ENCODE peak calls at places on chromosomes 13 and 19, in seven cellular contexts. One of them, this sample, is unnamed.

GRCh38 chr13:45623516-45624090 is 8.1 kb upstream of the ERICH6B start:
- DNase-seq in WTC11: no peak
- DNase-seq in stimulated activated CD8-positive, alpha-beta memory T cell treated with anti-CD3 and anti-CD28 coated beads, Interleukin-12 subunit alpha, Interleukin-12 subunit beta, amount 100 ng/mL, for 4 hours: no peak
- DNase-seq in NCI-H69: peak; percentile 6
- DNase-seq in SHP77 treated with DMSO at 0.1 percent for 48 hours: no peak
- DNase-seq in SK-N-DZ: peak; percentile 44
- DNase-seq in progenitor cell of endocrine pancreas: no peak
- DNase-seq in this sample: peak; percentile 19

GRCh38 chr13:52127378-52127777 is 1.5 kb downstream of the NEK5 start:
- DNase-seq in WTC11: no peak
- DNase-seq in stimulated activated CD8-positive, alpha-beta memory T cell treated with anti-CD3 and anti-CD28 coated beads, Interleukin-12 subunit alpha, Interleukin-12 subunit beta, amount 100 ng/mL, for 4 hours: no peak
- DNase-seq in NCI-H69: no peak
- DNase-seq in SHP77 treated with DMSO at 0.1 percent for 48 hours: no peak
- DNase-seq in SK-N-DZ: peak; percentile 7
- DNase-seq in progenitor cell of endocrine pancreas: no peak
- DNase-seq in this sample: no peak

GRCh38 chr19:17281391-17282304 is at the start of gene ANKLE1:
- DNase-seq in WTC11: peak; percentile 68
- DNase-seq in stimulated activated CD8-positive, alpha-beta memory T cell treated with anti-CD3 and anti-CD28 coated beads, Interleukin-12 subunit alpha, Interleukin-12 subunit beta, amount 100 ng/mL, for 4 hours: peak; percentile 6
- DNase-seq in NCI-H69: peak; percentile 51
- DNase-seq in SHP77 treated with DMSO at 0.1 percent for 48 hours: no peak
- DNase-seq in SK-N-DZ: no peak
- DNase-seq in progenitor cell of endocrine pancreas: no peak
- DNase-seq in this sample: no peak

GRCh38 chr19:50779504-50780457 is 9.5 kb downstream of the GPR32 start:
- DNase-seq in WTC11: no peak
- DNase-seq in stimulated activated CD8-positive, alpha-beta memory T cell treated with anti-CD3 and anti-CD28 coated beads, Interleukin-12 subunit alpha, Interleukin-12 subunit beta, amount 100 ng/mL, for 4 hours: no peak
- DNase-seq in NCI-H69: peak; percentile 63
- DNase-seq in SHP77 treated with DMSO at 0.1 percent for 48 hours: no peak
- DNase-seq in SK-N-DZ: no peak
- DNase-seq in progenitor cell of endocrine pancreas: no peak
- DNase-seq in this sample: no peak

GRCh38 chr19:18322318-18322758 is 538 bp downstream of the LSM4 start:
- DNase-seq in WTC11: peak; percentile 63
- DNase-seq in stimulated activated CD8-positive, alpha-beta memory T cell treated with anti-CD3 and anti-CD28 coated beads, Interleukin-12 subunit alpha, Interleukin-12 subunit beta, amount 100 ng/mL, for 4 hours: no peak
- DNase-seq in NCI-H69: peak; percentile 69
- DNase-seq in SHP77 treated with DMSO at 0.1 percent for 48 hours: no peak
- DNase-seq in SK-N-DZ: peak; percentile 59
- DNase-seq in progenitor cell of endocrine pancreas: no peak
- DNase-seq in this sample: peak; percentile 74

GRCh38 chr13:73299787-73300186 is 241.0 kb downstream of the KLF5 start:
- DNase-seq in WTC11: no peak
- DNase-seq in stimulated activated CD8-positive, alpha-beta memory T cell treated with anti-CD3 and anti-CD28 coated beads, Interleukin-12 subunit alpha, Interleukin-12 subunit beta, amount 100 ng/mL, for 4 hours: no peak
- DNase-seq in NCI-H69: no peak
- DNase-seq in SHP77 treated with DMSO at 0.1 percent for 48 hours: no peak
- DNase-seq in SK-N-DZ: no peak
- DNase-seq in progenitor cell of endocrine pancreas: no peak
- DNase-seq in this sample: no peak

GRCh38 chr19:43534811-43535761 is 2.1 kb downstream of the ZNF575 start:
- DNase-seq in WTC11: peak; percentile 92
- DNase-seq in stimulated activated CD8-positive, alpha-beta memory T cell treated with anti-CD3 and anti-CD28 coated beads, Interleukin-12 subunit alpha, Interleukin-12 subunit beta, amount 100 ng/mL, for 4 hours: no peak
- DNase-seq in NCI-H69: peak; percentile 50
- DNase-seq in SHP77 treated with DMSO at 0.1 percent for 48 hours: peak; percentile 42
- DNase-seq in SK-N-DZ: peak; percentile 14
- DNase-seq in progenitor cell of endocrine pancreas: peak; percentile 49
- DNase-seq in this sample: peak; percentile 35

GRCh38 chr19:39430675-39431593 is 4.8 kb downstream of the RPS16 start:
- DNase-seq in WTC11: no peak
- DNase-seq in stimulated activated CD8-positive, alpha-beta memory T cell treated with anti-CD3 and anti-CD28 coated beads, Interleukin-12 subunit alpha, Interleukin-12 subunit beta, amount 100 ng/mL, for 4 hours: peak; percentile 20
- DNase-seq in NCI-H69: no peak
- DNase-seq in SHP77 treated with DMSO at 0.1 percent for 48 hours: peak; percentile 76
- DNase-seq in SK-N-DZ: no peak
- DNase-seq in progenitor cell of endocrine pancreas: no peak
- DNase-seq in this sample: peak; percentile 71

GRCh38 chr13:87094646-87095045 is 576.5 kb upstream of the SLITRK5 start:
- DNase-seq in WTC11: no peak
- DNase-seq in stimulated activated CD8-positive, alpha-beta memory T cell treated with anti-CD3 and anti-CD28 coated beads, Interleukin-12 subunit alpha, Interleukin-12 subunit beta, amount 100 ng/mL, for 4 hours: no peak
- DNase-seq in NCI-H69: no peak
- DNase-seq in SHP77 treated with DMSO at 0.1 percent for 48 hours: no peak
- DNase-seq in SK-N-DZ: no peak
- DNase-seq in progenitor cell of endocrine pancreas: no peak
- DNase-seq in this sample: no peak

GRCh38 chr19:46410205-46411087 is 2.9 kb downstream of the CCDC8 start:
- DNase-seq in WTC11: no peak
- DNase-seq in stimulated activated CD8-positive, alpha-beta memory T cell treated with anti-CD3 and anti-CD28 coated beads, Interleukin-12 subunit alpha, Interleukin-12 subunit beta, amount 100 ng/mL, for 4 hours: no peak
- DNase-seq in NCI-H69: no peak
- DNase-seq in SHP77 treated with DMSO at 0.1 percent for 48 hours: no peak
- DNase-seq in SK-N-DZ: no peak
- DNase-seq in progenitor cell of endocrine pancreas: no peak
- DNase-seq in this sample: no peak

GRCh38 chr19:42360787-42361544 is 29.1 kb downstream of the CNFN start:
- DNase-seq in WTC11: peak; percentile 79
- DNase-seq in stimulated activated CD8-positive, alpha-beta memory T cell treated with anti-CD3 and anti-CD28 coated beads, Interleukin-12 subunit alpha, Interleukin-12 subunit beta, amount 100 ng/mL, for 4 hours: no peak
- DNase-seq in NCI-H69: peak; percentile 23
- DNase-seq in SHP77 treated with DMSO at 0.1 percent for 48 hours: no peak
- DNase-seq in SK-N-DZ: no peak
- DNase-seq in progenitor cell of endocrine pancreas: no peak
- DNase-seq in this sample: no peak

GRCh38 chr19:33641261-33641660 is 19.5 kb downstream of the CHST8 start:
- DNase-seq in WTC11: no peak
- DNase-seq in stimulated activated CD8-positive, alpha-beta memory T cell treated with anti-CD3 and anti-CD28 coated beads, Interleukin-12 subunit alpha, Interleukin-12 subunit beta, amount 100 ng/mL, for 4 hours: no peak
- DNase-seq in NCI-H69: no peak
- DNase-seq in SHP77 treated with DMSO at 0.1 percent for 48 hours: no peak
- DNase-seq in SK-N-DZ: no peak
- DNase-seq in progenitor cell of endocrine pancreas: no peak
- DNase-seq in this sample: no peak

GRCh38 chr13:45473627-45474026 is 8.9 kb downstream of the COG3 start:
- DNase-seq in WTC11: no peak
- DNase-seq in stimulated activated CD8-positive, alpha-beta memory T cell treated with anti-CD3 and anti-CD28 coated beads, Interleukin-12 subunit alpha, Interleukin-12 subunit beta, amount 100 ng/mL, for 4 hours: no peak
- DNase-seq in NCI-H69: peak; percentile 1
- DNase-seq in SHP77 treated with DMSO at 0.1 percent for 48 hours: no peak
- DNase-seq in SK-N-DZ: peak; percentile 31
- DNase-seq in progenitor cell of endocrine pancreas: no peak
- DNase-seq in this sample: peak; percentile 43

GRCh38 chr19:21117041-21117907 is 24.6 kb upstream of the ZNF431 start:
- DNase-seq in WTC11: no peak
- DNase-seq in stimulated activated CD8-positive, alpha-beta memory T cell treated with anti-CD3 and anti-CD28 coated beads, Interleukin-12 subunit alpha, Interleukin-12 subunit beta, amount 100 ng/mL, for 4 hours: no peak
- DNase-seq in NCI-H69: no peak
- DNase-seq in SHP77 treated with DMSO at 0.1 percent for 48 hours: no peak
- DNase-seq in SK-N-DZ: no peak
- DNase-seq in progenitor cell of endocrine pancreas: no peak
- DNase-seq in this sample: no peak

GRCh38 chr13:48000559-48001126 is 430 bp downstream of the SUCLA2 start:
- DNase-seq in WTC11: peak; percentile 35
- DNase-seq in stimulated activated CD8-positive, alpha-beta memory T cell treated with anti-CD3 and anti-CD28 coated beads, Interleukin-12 subunit alpha, Interleukin-12 subunit beta, amount 100 ng/mL, for 4 hours: no peak
- DNase-seq in NCI-H69: peak; percentile 28
- DNase-seq in SHP77 treated with DMSO at 0.1 percent for 48 hours: no peak
- DNase-seq in SK-N-DZ: no peak
- DNase-seq in progenitor cell of endocrine pancreas: no peak
- DNase-seq in this sample: no peak

GRCh38 chr19:4369888-4370260 is 26.5 kb downstream of the MPND start:
- DNase-seq in WTC11: peak; percentile 63
- DNase-seq in stimulated activated CD8-positive, alpha-beta memory T cell treated with anti-CD3 and anti-CD28 coated beads, Interleukin-12 subunit alpha, Interleukin-12 subunit beta, amount 100 ng/mL, for 4 hours: peak; percentile 60
- DNase-seq in NCI-H69: no peak
- DNase-seq in SHP77 treated with DMSO at 0.1 percent for 48 hours: no peak
- DNase-seq in SK-N-DZ: no peak
- DNase-seq in progenitor cell of endocrine pancreas: no peak
- DNase-seq in this sample: no peak

GRCh38 chr19:45528744-45529453 is 21.6 kb downstream of the VASP start:
- DNase-seq in WTC11: peak; percentile 91
- DNase-seq in stimulated activated CD8-positive, alpha-beta memory T cell treated with anti-CD3 and anti-CD28 coated beads, Interleukin-12 subunit alpha, Interleukin-12 subunit beta, amount 100 ng/mL, for 4 hours: no peak
- DNase-seq in NCI-H69: peak; percentile 94
- DNase-seq in SHP77 treated with DMSO at 0.1 percent for 48 hours: no peak
- DNase-seq in SK-N-DZ: no peak
- DNase-seq in progenitor cell of endocrine pancreas: peak; percentile 49
- DNase-seq in this sample: no peak

GRCh38 chr13:33328691-33329090 is 43.1 kb upstream of the STARD13 start:
- DNase-seq in WTC11: no peak
- DNase-seq in stimulated activated CD8-positive, alpha-beta memory T cell treated with anti-CD3 and anti-CD28 coated beads, Interleukin-12 subunit alpha, Interleukin-12 subunit beta, amount 100 ng/mL, for 4 hours: no peak
- DNase-seq in NCI-H69: peak; percentile 13
- DNase-seq in SHP77 treated with DMSO at 0.1 percent for 48 hours: no peak
- DNase-seq in SK-N-DZ: no peak
- DNase-seq in progenitor cell of endocrine pancreas: no peak
- DNase-seq in this sample: no peak

GRCh38 chr19:28514166-28514565 is 698.8 kb downstream of the UQCRFS1 start:
- DNase-seq in WTC11: no peak
- DNase-seq in stimulated activated CD8-positive, alpha-beta memory T cell treated with anti-CD3 and anti-CD28 coated beads, Interleukin-12 subunit alpha, Interleukin-12 subunit beta, amount 100 ng/mL, for 4 hours: no peak
- DNase-seq in NCI-H69: no peak
- DNase-seq in SHP77 treated with DMSO at 0.1 percent for 48 hours: no peak
- DNase-seq in SK-N-DZ: no peak
- DNase-seq in progenitor cell of endocrine pancreas: no peak
- DNase-seq in this sample: no peak

GRCh38 chr19:4007836-4008539 is 452 bp downstream of the PIAS4 start:
- DNase-seq in WTC11: peak; percentile 40
- DNase-seq in stimulated activated CD8-positive, alpha-beta memory T cell treated with anti-CD3 and anti-CD28 coated beads, Interleukin-12 subunit alpha, Interleukin-12 subunit beta, amount 100 ng/mL, for 4 hours: no peak
- DNase-seq in NCI-H69: peak; percentile 36
- DNase-seq in SHP77 treated with DMSO at 0.1 percent for 48 hours: no peak
- DNase-seq in SK-N-DZ: no peak
- DNase-seq in progenitor cell of endocrine pancreas: no peak
- DNase-seq in this sample: peak; percentile 18

GRCh38 chr19:49533551-49534488 is 6.0 kb downstream of the RCN3 start:
- DNase-seq in WTC11: peak; percentile 82
- DNase-seq in stimulated activated CD8-positive, alpha-beta memory T cell treated with anti-CD3 and anti-CD28 coated beads, Interleukin-12 subunit alpha, Interleukin-12 subunit beta, amount 100 ng/mL, for 4 hours: peak; percentile 79
- DNase-seq in NCI-H69: peak; percentile 80
- DNase-seq in SHP77 treated with DMSO at 0.1 percent for 48 hours: peak; percentile 41
- DNase-seq in SK-N-DZ: peak; percentile 54
- DNase-seq in progenitor cell of endocrine pancreas: peak; percentile 46
- DNase-seq in this sample: no peak

GRCh38 chr13:93646247-93646646 is 419.6 kb downstream of the GPC6 start:
- DNase-seq in WTC11: no peak
- DNase-seq in stimulated activated CD8-positive, alpha-beta memory T cell treated with anti-CD3 and anti-CD28 coated beads, Interleukin-12 subunit alpha, Interleukin-12 subunit beta, amount 100 ng/mL, for 4 hours: no peak
- DNase-seq in NCI-H69: no peak
- DNase-seq in SHP77 treated with DMSO at 0.1 percent for 48 hours: no peak
- DNase-seq in SK-N-DZ: no peak
- DNase-seq in progenitor cell of endocrine pancreas: no peak
- DNase-seq in this sample: no peak

GRCh38 chr19:29450306-29450705 is 75.5 kb upstream of the VSTM2B start:
- DNase-seq in WTC11: no peak
- DNase-seq in stimulated activated CD8-positive, alpha-beta memory T cell treated with anti-CD3 and anti-CD28 coated beads, Interleukin-12 subunit alpha, Interleukin-12 subunit beta, amount 100 ng/mL, for 4 hours: no peak
- DNase-seq in NCI-H69: no peak
- DNase-seq in SHP77 treated with DMSO at 0.1 percent for 48 hours: no peak
- DNase-seq in SK-N-DZ: no peak
- DNase-seq in progenitor cell of endocrine pancreas: no peak
- DNase-seq in this sample: no peak

GRCh38 chr19:2477732-2478191 is 1.8 kb downstream of the GADD45B start:
- DNase-seq in WTC11: no peak
- DNase-seq in stimulated activated CD8-positive, alpha-beta memory T cell treated with anti-CD3 and anti-CD28 coated beads, Interleukin-12 subunit alpha, Interleukin-12 subunit beta, amount 100 ng/mL, for 4 hours: no peak
- DNase-seq in NCI-H69: no peak
- DNase-seq in SHP77 treated with DMSO at 0.1 percent for 48 hours: no peak
- DNase-seq in SK-N-DZ: no peak
- DNase-seq in progenitor cell of endocrine pancreas: no peak
- DNase-seq in this sample: no peak

GRCh38 chr13:21529102-21529893 is 70.2 kb upstream of the ZDHHC20 start:
- DNase-seq in WTC11: no peak
- DNase-seq in stimulated activated CD8-positive, alpha-beta memory T cell treated with anti-CD3 and anti-CD28 coated beads, Interleukin-12 subunit alpha, Interleukin-12 subunit beta, amount 100 ng/mL, for 4 hours: no peak
- DNase-seq in NCI-H69: no peak
- DNase-seq in SHP77 treated with DMSO at 0.1 percent for 48 hours: no peak
- DNase-seq in SK-N-DZ: no peak
- DNase-seq in progenitor cell of endocrine pancreas: no peak
- DNase-seq in this sample: no peak

GRCh38 chr13:113493315-113493951 is 2.9 kb upstream of the DCUN1D2 start:
- DNase-seq in WTC11: no peak
- DNase-seq in stimulated activated CD8-positive, alpha-beta memory T cell treated with anti-CD3 and anti-CD28 coated beads, Interleukin-12 subunit alpha, Interleukin-12 subunit beta, amount 100 ng/mL, for 4 hours: no peak
- DNase-seq in NCI-H69: peak; percentile 84
- DNase-seq in SHP77 treated with DMSO at 0.1 percent for 48 hours: peak; percentile 82
- DNase-seq in SK-N-DZ: no peak
- DNase-seq in progenitor cell of endocrine pancreas: no peak
- DNase-seq in this sample: peak; percentile 90

GRCh38 chr19:14162871-14163297 is 26.5 kb upstream of the ASF1B start:
- DNase-seq in WTC11: no peak
- DNase-seq in stimulated activated CD8-positive, alpha-beta memory T cell treated with anti-CD3 and anti-CD28 coated beads, Interleukin-12 subunit alpha, Interleukin-12 subunit beta, amount 100 ng/mL, for 4 hours: no peak
- DNase-seq in NCI-H69: no peak
- DNase-seq in SHP77 treated with DMSO at 0.1 percent for 48 hours: no peak
- DNase-seq in SK-N-DZ: no peak
- DNase-seq in progenitor cell of endocrine pancreas: no peak
- DNase-seq in this sample: no peak

GRCh38 chr13:22944378-22944777 is 236.4 kb upstream of the SGCG start:
- DNase-seq in WTC11: peak; percentile 43
- DNase-seq in stimulated activated CD8-positive, alpha-beta memory T cell treated with anti-CD3 and anti-CD28 coated beads, Interleukin-12 subunit alpha, Interleukin-12 subunit beta, amount 100 ng/mL, for 4 hours: no peak
- DNase-seq in NCI-H69: no peak
- DNase-seq in SHP77 treated with DMSO at 0.1 percent for 48 hours: no peak
- DNase-seq in SK-N-DZ: no peak
- DNase-seq in progenitor cell of endocrine pancreas: no peak
- DNase-seq in this sample: no peak

GRCh38 chr19:43463381-43464088 is 1.9 kb downstream of the LYPD3 start:
- DNase-seq in WTC11: peak; percentile 99
- DNase-seq in stimulated activated CD8-positive, alpha-beta memory T cell treated with anti-CD3 and anti-CD28 coated beads, Interleukin-12 subunit alpha, Interleukin-12 subunit beta, amount 100 ng/mL, for 4 hours: peak; percentile 99
- DNase-seq in NCI-H69: peak; percentile 96
- DNase-seq in SHP77 treated with DMSO at 0.1 percent for 48 hours: peak; percentile 88
- DNase-seq in SK-N-DZ: peak; percentile 83
- DNase-seq in progenitor cell of endocrine pancreas: peak; percentile 91
- DNase-seq in this sample: peak; percentile 85

GRCh38 chr19:33375760-33376159 is 2.3 kb downstream of the CEBPG start:
- DNase-seq in WTC11: no peak
- DNase-seq in stimulated activated CD8-positive, alpha-beta memory T cell treated with anti-CD3 and anti-CD28 coated beads, Interleukin-12 subunit alpha, Interleukin-12 subunit beta, amount 100 ng/mL, for 4 hours: no peak
- DNase-seq in NCI-H69: peak; percentile 14
- DNase-seq in SHP77 treated with DMSO at 0.1 percent for 48 hours: no peak
- DNase-seq in SK-N-DZ: no peak
- DNase-seq in progenitor cell of endocrine pancreas: no peak
- DNase-seq in this sample: peak; percentile 46

GRCh38 chr19:38434549-38435051 is 1.1 kb downstream of the RYR1 start:
- DNase-seq in WTC11: peak; percentile 94
- DNase-seq in stimulated activated CD8-positive, alpha-beta memory T cell treated with anti-CD3 and anti-CD28 coated beads, Interleukin-12 subunit alpha, Interleukin-12 subunit beta, amount 100 ng/mL, for 4 hours: no peak
- DNase-seq in NCI-H69: peak; percentile 14
- DNase-seq in SHP77 treated with DMSO at 0.1 percent for 48 hours: no peak
- DNase-seq in SK-N-DZ: no peak
- DNase-seq in progenitor cell of endocrine pancreas: no peak
- DNase-seq in this sample: no peak

GRCh38 chr13:27269114-27269665 is 1.4 kb upstream of the RASL11A start:
- DNase-seq in WTC11: no peak
- DNase-seq in stimulated activated CD8-positive, alpha-beta memory T cell treated with anti-CD3 and anti-CD28 coated beads, Interleukin-12 subunit alpha, Interleukin-12 subunit beta, amount 100 ng/mL, for 4 hours: no peak
- DNase-seq in NCI-H69: no peak
- DNase-seq in SHP77 treated with DMSO at 0.1 percent for 48 hours: no peak
- DNase-seq in SK-N-DZ: no peak
- DNase-seq in progenitor cell of endocrine pancreas: no peak
- DNase-seq in this sample: no peak

GRCh38 chr19:925912-926594 is at the start of gene ARID3A:
- DNase-seq in WTC11: no peak
- DNase-seq in stimulated activated CD8-positive, alpha-beta memory T cell treated with anti-CD3 and anti-CD28 coated beads, Interleukin-12 subunit alpha, Interleukin-12 subunit beta, amount 100 ng/mL, for 4 hours: no peak
- DNase-seq in NCI-H69: peak; percentile 94
- DNase-seq in SHP77 treated with DMSO at 0.1 percent for 48 hours: no peak
- DNase-seq in SK-N-DZ: no peak
- DNase-seq in progenitor cell of endocrine pancreas: no peak
- DNase-seq in this sample: no peak

GRCh38 chr13:67023088-67023893 is 206.8 kb downstream of the PCDH9 start:
- DNase-seq in WTC11: no peak
- DNase-seq in stimulated activated CD8-positive, alpha-beta memory T cell treated with anti-CD3 and anti-CD28 coated beads, Interleukin-12 subunit alpha, Interleukin-12 subunit beta, amount 100 ng/mL, for 4 hours: no peak
- DNase-seq in NCI-H69: peak; percentile 95
- DNase-seq in SHP77 treated with DMSO at 0.1 percent for 48 hours: no peak
- DNase-seq in SK-N-DZ: no peak
- DNase-seq in progenitor cell of endocrine pancreas: no peak
- DNase-seq in this sample: no peak

GRCh38 chr19:21947775-21948174 is 63.0 kb downstream of the ZNF208 start:
- DNase-seq in WTC11: no peak
- DNase-seq in stimulated activated CD8-positive, alpha-beta memory T cell treated with anti-CD3 and anti-CD28 coated beads, Interleukin-12 subunit alpha, Interleukin-12 subunit beta, amount 100 ng/mL, for 4 hours: no peak
- DNase-seq in NCI-H69: peak; percentile 20
- DNase-seq in SHP77 treated with DMSO at 0.1 percent for 48 hours: no peak
- DNase-seq in SK-N-DZ: no peak
- DNase-seq in progenitor cell of endocrine pancreas: no peak
- DNase-seq in this sample: no peak

GRCh38 chr19:47315125-47315821 is 5.6 kb downstream of the C5AR1 start:
- DNase-seq in WTC11: no peak
- DNase-seq in stimulated activated CD8-positive, alpha-beta memory T cell treated with anti-CD3 and anti-CD28 coated beads, Interleukin-12 subunit alpha, Interleukin-12 subunit beta, amount 100 ng/mL, for 4 hours: no peak
- DNase-seq in NCI-H69: peak; percentile 39
- DNase-seq in SHP77 treated with DMSO at 0.1 percent for 48 hours: no peak
- DNase-seq in SK-N-DZ: no peak
- DNase-seq in progenitor cell of endocrine pancreas: no peak
- DNase-seq in this sample: peak; percentile 97

GRCh38 chr13:50055454-50055853 is 40.2 kb downstream of the KCNRG start:
- DNase-seq in WTC11: no peak
- DNase-seq in stimulated activated CD8-positive, alpha-beta memory T cell treated with anti-CD3 and anti-CD28 coated beads, Interleukin-12 subunit alpha, Interleukin-12 subunit beta, amount 100 ng/mL, for 4 hours: no peak
- DNase-seq in NCI-H69: no peak
- DNase-seq in SHP77 treated with DMSO at 0.1 percent for 48 hours: no peak
- DNase-seq in SK-N-DZ: no peak
- DNase-seq in progenitor cell of endocrine pancreas: no peak
- DNase-seq in this sample: no peak

GRCh38 chr13:113562085-113562749 is 22.3 kb upstream of the TFDP1 start:
- DNase-seq in WTC11: peak; percentile 88
- DNase-seq in stimulated activated CD8-positive, alpha-beta memory T cell treated with anti-CD3 and anti-CD28 coated beads, Interleukin-12 subunit alpha, Interleukin-12 subunit beta, amount 100 ng/mL, for 4 hours: no peak
- DNase-seq in NCI-H69: peak; percentile 90
- DNase-seq in SHP77 treated with DMSO at 0.1 percent for 48 hours: peak; percentile 67
- DNase-seq in SK-N-DZ: peak; percentile 84
- DNase-seq in progenitor cell of endocrine pancreas: peak; percentile 57
- DNase-seq in this sample: peak; percentile 65

This sample was measured in HepG2.